ENCODE peak calls at places on chromosomes 3 and 15, in ten cellular contexts. S is foreskin fibroblast; Q is astrocyte of the cerebellum; A is fibroblast of pulmonary artery; V is heart right ventricle; C is HCT116; G is colonic mucosa; I is fibroblast of lung; F is BE2C; O is CD8-positive, alpha-beta T cell. X is an unnamed sample.

GRCh38 chr3:58092516-58092915 is 84.3 kb downstream of the FLNB start:
- DNase-seq in S (peak; percentile 59), Q (no peak), A (peak; percentile 35), V (no peak), C (no peak), G (no peak), I (peak; percentile 51), F (no peak), O (no peak), X (no peak)

GRCh38 chr3:168088106-168088722 is 7.5 kb downstream of the GOLIM4 start:
- DNase-seq in S (no peak), Q (no peak), A (no peak), V (no peak), C (no peak), G (peak; percentile 61), I (no peak), F (peak; percentile 20), O (no peak), X (no peak)

GRCh38 chr3:87145553-87145952 is 81.6 kb upstream of the CHMP2B start:
- DNase-seq in S (peak; percentile 6), Q (no peak), A (peak; percentile 44), V (no peak), C (peak; percentile 42), G (no peak), I (peak; percentile 7), F (peak; percentile 67), O (no peak), X (no peak)

GRCh38 chr15:38189651-38190280 is 62.9 kb upstream of the SPRED1 start:
- DNase-seq in S (no peak), Q (no peak), A (no peak), V (no peak), C (no peak), G (no peak), I (no peak), F (no peak), O (no peak), X (no peak)

GRCh38 chr15:77075528-77075927 is 4.6 kb upstream of the TSPAN3 start:
- DNase-seq in S (no peak), Q (no peak), A (no peak), V (no peak), C (no peak), G (no peak), I (no peak), F (peak; percentile 50), O (no peak), X (no peak)

GRCh38 chr15:70466895-70467529 is 296.3 kb downstream of the UACA start:
- DNase-seq in S (peak; percentile 74), Q (peak; percentile 40), A (peak; percentile 73), V (peak; percentile 46), C (peak; percentile 37), G (peak; percentile 52), I (peak; percentile 73), F (peak; percentile 69), O (no peak), X (no peak)

GRCh38 chr15:58551764-58552504 is 120.1 kb downstream of the LIPC start:
- DNase-seq in S (peak; percentile 91), Q (peak; percentile 95), A (peak; percentile 95), V (no peak), C (no peak), G (peak; percentile 81), I (peak; percentile 98), F (no peak), O (no peak), X (peak; percentile 76)

GRCh38 chr3:52195297-52195597 is 2.7 kb upstream of the ALAS1 start:
- DNase-seq in S (no peak), Q (no peak), A (no peak), V (no peak), C (no peak), G (no peak), I (no peak), F (no peak), O (no peak), X (no peak)

DNA sequence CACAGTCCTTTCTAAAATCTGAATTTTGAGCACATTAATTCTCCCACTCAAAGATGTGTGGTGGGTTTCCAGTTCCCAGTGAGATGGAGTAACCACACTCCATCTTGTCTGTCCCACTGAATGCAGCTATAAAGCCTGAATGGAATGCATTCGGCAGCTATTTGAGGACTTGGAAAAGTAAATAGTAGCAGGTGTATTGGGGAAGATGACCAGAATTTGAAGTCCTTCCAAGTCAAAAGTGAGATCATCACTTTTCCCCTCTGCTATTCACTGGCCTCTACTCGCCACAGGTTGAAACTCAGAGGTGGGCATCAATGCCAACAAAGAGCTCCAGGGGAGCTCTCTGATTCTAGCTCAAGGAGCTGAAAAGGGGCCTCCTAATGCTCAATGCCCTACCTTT is 8.1 kb upstream of the GNB5 start:
- DNase-seq in S (no peak), Q (no peak), A (no peak), V (no peak), C (no peak), G (no peak), I (no peak), F (no peak), O (no peak), X (no peak)
- TF ChIP-seq CTCF in S (no peak), Q (no peak), A (no peak), V (no peak), C (no peak), G (no peak), I (no peak), F (no peak), O (no peak), X (no peak)

GRCh38 chr3:27715863-27716262 is 6.3 kb downstream of the EOMES start:
- DNase-seq in S (peak; percentile 15), Q (no peak), A (no peak), V (no peak), C (no peak), G (no peak), I (peak; percentile 38), F (no peak), O (no peak), X (no peak)

GRCh38 chr3:27714101-27714526 is 8.0 kb downstream of the EOMES start:
- DNase-seq in S (no peak), Q (no peak), A (no peak), V (no peak), C (no peak), G (no peak), I (no peak), F (no peak), O (no peak), X (no peak)

GRCh38 chr3:27713435-27713880 is 8.7 kb downstream of the EOMES start:
- DNase-seq in S (peak; percentile 35), Q (no peak), A (no peak), V (no peak), C (no peak), G (peak; percentile 37), I (no peak), F (no peak), O (no peak), X (no peak)

GRCh38 chr3:27715454-27715806 is 6.7 kb downstream of the EOMES start:
- DNase-seq in S (no peak), Q (no peak), A (no peak), V (no peak), C (no peak), G (no peak), I (no peak), F (no peak), O (no peak), X (no peak)

GRCh38 chr3:27714692-27715453 is 7.2 kb downstream of the EOMES start:
- DNase-seq in S (peak; percentile 50), Q (no peak), A (no peak), V (no peak), C (no peak), G (peak; percentile 61), I (no peak), F (no peak), O (no peak), X (no peak)
- H3K4me3 ChIP-seq in S (no peak overlapping the region), Q (peak overlapping the region; percentile 8), A (no peak overlapping the region), V (no peak overlapping the region), C (no peak overlapping the region), G (no peak overlapping the region), I (peak overlapping the region; percentile 23), F (no peak overlapping the region), O (peak overlapping the region; percentile 73), X (peak overlapping the region; percentile 29)

DNA sequence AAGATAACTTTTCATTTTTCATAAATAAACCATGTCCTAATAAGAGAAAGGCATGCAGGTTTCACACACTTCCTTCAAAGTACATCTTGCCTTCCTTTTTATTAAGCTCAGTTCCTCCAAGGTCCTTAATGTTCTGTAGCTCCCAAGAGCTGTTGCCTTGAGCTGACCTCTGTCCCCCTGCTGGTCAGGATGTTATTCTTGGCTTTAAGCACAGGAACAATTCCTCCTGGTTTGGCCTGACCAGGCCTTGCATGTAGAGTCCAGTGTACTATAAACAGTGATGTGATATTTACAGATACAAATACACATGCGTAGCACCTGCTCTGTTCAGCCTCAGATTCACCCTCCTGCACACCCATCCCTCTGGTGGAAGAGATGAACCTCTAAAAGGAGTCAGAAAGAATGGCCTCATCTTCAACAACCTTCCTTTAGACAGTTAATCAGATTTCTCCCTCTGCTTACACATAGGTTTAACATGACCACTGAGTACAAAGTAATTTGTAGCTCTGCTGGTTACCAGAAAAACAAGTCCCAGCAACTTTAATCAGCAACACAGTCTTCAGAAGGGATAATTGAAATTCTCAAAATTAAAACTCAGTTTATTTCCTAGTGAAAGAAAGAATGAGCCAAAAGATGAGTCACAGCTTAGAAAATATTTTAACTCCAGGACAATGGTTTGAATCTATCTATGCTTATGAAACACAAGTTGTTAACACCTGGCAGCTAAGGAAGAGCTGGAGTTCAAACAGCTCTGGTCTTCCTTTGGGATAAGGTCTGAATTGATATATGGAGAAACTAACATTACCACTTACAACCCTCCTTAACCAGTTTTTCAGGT is 46.5 kb downstream of the PTPN9 start:
- DNase-seq in S (peak; percentile 88), Q (peak; percentile 77), A (peak; percentile 75), V (peak; percentile 33), C (peak; percentile 49), G (peak; percentile 35), I (peak; percentile 92), F (peak; percentile 34), O (no peak), X (no peak)
- TF ChIP-seq CTCF in S (peak; percentile 23), Q (peak; percentile 13), A (peak; percentile 46), V (peak; percentile 54), C (peak; percentile 63), G (peak; percentile 27), I (peak; percentile 45), F (peak; percentile 56), O (no peak), X (peak; percentile 2)

GRCh38 chr15:31081568-31082250 is 19.8 kb downstream of the TRPM1 start:
- DNase-seq in S (no peak), Q (no peak), A (no peak), V (no peak), C (no peak), G (peak; percentile 46), I (no peak), F (no peak), O (no peak), X (no peak)

GRCh38 chr15:31079519-31079918 is 22.0 kb downstream of the TRPM1 start:
- DNase-seq in S (peak; percentile 88), Q (no peak), A (no peak), V (no peak), C (no peak), G (no peak), I (no peak), F (no peak), O (no peak), X (peak; percentile 91)

GRCh38 chr15:31082771-31083393 is 18.6 kb downstream of the TRPM1 start:
- DNase-seq in S (peak; percentile 64), Q (no peak), A (no peak), V (no peak), C (no peak), G (peak; percentile 50), I (peak; percentile 68), F (no peak), O (no peak), X (no peak)

GRCh38 chr15:31078461-31078860 is 23.1 kb downstream of the TRPM1 start:
- DNase-seq in S (no peak), Q (no peak), A (no peak), V (no peak), C (no peak), G (no peak), I (no peak), F (no peak), O (no peak), X (no peak)

DNA sequence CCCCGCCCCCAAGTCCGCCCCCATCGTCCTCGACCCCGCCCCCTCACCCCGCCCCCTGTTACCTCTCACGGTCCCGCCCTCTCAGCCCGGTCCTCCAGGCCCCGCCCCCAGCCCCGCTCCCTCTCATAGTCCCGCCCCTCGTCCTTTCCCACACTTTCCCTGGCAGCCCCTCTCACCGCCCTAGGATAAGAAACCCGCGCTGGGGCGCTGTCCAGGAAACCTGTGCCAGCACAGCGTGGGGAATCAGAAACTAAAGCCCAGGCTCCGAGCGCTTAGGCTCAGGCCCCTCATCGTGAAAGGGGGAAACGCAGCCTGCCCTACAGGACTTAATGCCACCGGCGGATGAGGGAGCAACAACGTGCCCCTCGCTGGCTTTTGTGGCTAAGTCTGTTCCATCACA is 20.9 kb downstream of the TRPM1 start:
- DNase-seq in S (no peak), Q (no peak), A (peak; percentile 31), V (peak; percentile 69), C (peak; percentile 15), G (peak; percentile 58), I (peak; percentile 48), F (peak; percentile 93), O (peak; percentile 11), X (no peak)
- H3K4me3 ChIP-seq in S (no peak overlapping the region), Q (peak overlapping the region; percentile 7), A (peak overlapping the region; percentile 21), V (no peak overlapping the region), C (no peak overlapping the region), G (no peak overlapping the region), I (no peak overlapping the region), F (peak overlapping the region; percentile 45), O (no peak overlapping the region), X (no peak overlapping the region)